ENCODE peak calls at places on chromosome 17, in four cellular contexts. One of them, this sample, is unnamed.

GRCh38 chr17:37488009-37488604 is 1.6 kb upstream of the DUSP14 start:
- DNase-seq in neural progenitor cell: peak
- DNase-seq in endothelial cell of umbilical vein: peak
- DNase-seq in IMR-90: peak
- DNase-seq in this sample: peak

GRCh38 chr17:78154903-78155811 is 9.0 kb downstream of the C17orf99 start:
- DNase-seq in endothelial cell of umbilical vein: no peak
- DNase-seq in IMR-90: no peak
- DNase-seq in neural progenitor cell: no peak
- DNase-seq in this sample: peak

GRCh38 chr17:6208608-6209180 is 138.5 kb downstream of the WSCD1 start:
- DNase-seq in endothelial cell of umbilical vein: no peak
- DNase-seq in neural progenitor cell: no peak
- DNase-seq in IMR-90: no peak
- DNase-seq in this sample: no peak

GRCh38 chr17:17351901-17352781 is 49.0 kb downstream of the NT5M start:
- DNase-seq in neural progenitor cell: no peak
- DNase-seq in endothelial cell of umbilical vein: peak
- DNase-seq in IMR-90: peak
- DNase-seq in this sample: no peak

GRCh38 chr17:77371117-77371887 is 230.5 kb downstream of the SEC14L1 start:
- DNase-seq in neural progenitor cell: no peak
- DNase-seq in IMR-90: peak
- DNase-seq in endothelial cell of umbilical vein: no peak
- DNase-seq in this sample: peak

GRCh38 chr17:75845933-75846700 is 1.9 kb upstream of the UNC13D start:
- DNase-seq in endothelial cell of umbilical vein: peak
- DNase-seq in neural progenitor cell: no peak
- DNase-seq in IMR-90: no peak
- DNase-seq in this sample: no peak

GRCh38 chr17:9343513-9343912 is 232.1 kb downstream of the STX8 start:
- DNase-seq in neural progenitor cell: peak
- DNase-seq in IMR-90: peak
- DNase-seq in endothelial cell of umbilical vein: no peak
- DNase-seq in this sample: no peak

GRCh38 chr17:20263595-20263994 is 203.7 kb downstream of the LGALS9B start:
- DNase-seq in endothelial cell of umbilical vein: no peak
- DNase-seq in neural progenitor cell: no peak
- DNase-seq in IMR-90: peak
- DNase-seq in this sample: no peak

GRCh38 chr17:48153711-48154642 is 46.4 kb downstream of the SNX11 start:
- DNase-seq in IMR-90: peak
- DNase-seq in neural progenitor cell: peak
- DNase-seq in endothelial cell of umbilical vein: peak
- DNase-seq in this sample: peak

GRCh38 chr17:50629902-50630301 is 4.8 kb upstream of the ABCC3 start:
- DNase-seq in neural progenitor cell: no peak
- DNase-seq in endothelial cell of umbilical vein: no peak
- DNase-seq in IMR-90: no peak
- DNase-seq in this sample: no peak

GRCh38 chr17:68600123-68600880 is 865 bp downstream of the FAM20A start:
- DNase-seq in endothelial cell of umbilical vein: no peak
- DNase-seq in neural progenitor cell: peak
- DNase-seq in IMR-90: no peak
- DNase-seq in this sample: no peak

GRCh38 chr17:44983563-44983962 is 15.5 kb upstream of the C1QL1 start:
- DNase-seq in endothelial cell of umbilical vein: no peak
- DNase-seq in IMR-90: no peak
- DNase-seq in neural progenitor cell: no peak
- DNase-seq in this sample: no peak

GRCh38 chr17:75695830-75696271 is 25.4 kb upstream of the ITGB4 start:
- DNase-seq in neural progenitor cell: no peak
- DNase-seq in IMR-90: no peak
- DNase-seq in endothelial cell of umbilical vein: no peak
- DNase-seq in this sample: no peak

GRCh38 chr17:10081571-10082169 is 116.7 kb downstream of the GAS7 start:
- DNase-seq in IMR-90: no peak
- DNase-seq in neural progenitor cell: no peak
- DNase-seq in endothelial cell of umbilical vein: no peak
- DNase-seq in this sample: no peak

GRCh38 chr17:12900474-12900873 is 111.2 kb downstream of the ARHGAP44 start:
- DNase-seq in neural progenitor cell: no peak
- DNase-seq in IMR-90: no peak
- DNase-seq in endothelial cell of umbilical vein: no peak
- DNase-seq in this sample: no peak

GRCh38 chr17:77726549-77726957 is 231.9 kb upstream of the TNRC6C start:
- DNase-seq in IMR-90: no peak
- DNase-seq in endothelial cell of umbilical vein: no peak
- DNase-seq in neural progenitor cell: no peak
- DNase-seq in this sample: no peak

GRCh38 chr17:64200080-64201042 is 62.7 kb downstream of the TEX2 start:
- DNase-seq in neural progenitor cell: no peak
- DNase-seq in IMR-90: peak
- DNase-seq in endothelial cell of umbilical vein: no peak
- DNase-seq in this sample: peak

GRCh38 chr17:70369296-70369855 is 200.0 kb downstream of the KCNJ2 start:
- DNase-seq in endothelial cell of umbilical vein: no peak
- DNase-seq in IMR-90: no peak
- DNase-seq in neural progenitor cell: no peak
- DNase-seq in this sample: no peak

GRCh38 chr17:31571124-31571892 is 179.8 kb downstream of the RAB11FIP4 start:
- DNase-seq in IMR-90: peak
- DNase-seq in neural progenitor cell: no peak
- DNase-seq in endothelial cell of umbilical vein: no peak
- DNase-seq in this sample: no peak

GRCh38 chr17:21376835-21377690 is 906 bp downstream of the KCNJ12 start:
- DNase-seq in neural progenitor cell: no peak
- DNase-seq in endothelial cell of umbilical vein: peak
- DNase-seq in IMR-90: peak
- DNase-seq in this sample: no peak

GRCh38 chr17:48611681-48612455 is 1.1 kb upstream of the HOXB7 start:
- DNase-seq in neural progenitor cell: peak
- DNase-seq in endothelial cell of umbilical vein: peak
- DNase-seq in IMR-90: no peak
- DNase-seq in this sample: no peak

GRCh38 chr17:19677736-19678379 is 29.3 kb downstream of the ALDH3A2 start:
- DNase-seq in neural progenitor cell: no peak
- DNase-seq in IMR-90: no peak
- DNase-seq in endothelial cell of umbilical vein: no peak
- DNase-seq in this sample: no peak

GRCh38 chr17:81524865-81525159 is 3.4 kb upstream of the FSCN2 start:
- DNase-seq in endothelial cell of umbilical vein: no peak
- DNase-seq in IMR-90: no peak
- DNase-seq in neural progenitor cell: no peak
- DNase-seq in this sample: no peak

GRCh38 chr17:78019367-78019975 is 61.0 kb downstream of the TNRC6C start:
- DNase-seq in neural progenitor cell: no peak
- DNase-seq in endothelial cell of umbilical vein: peak
- DNase-seq in IMR-90: peak
- DNase-seq in this sample: peak

GRCh38 chr17:42675984-42676423 is 790 bp downstream of the PLEKHH3 start:
- DNase-seq in endothelial cell of umbilical vein: peak
- DNase-seq in IMR-90: peak
- DNase-seq in neural progenitor cell: no peak
- DNase-seq in this sample: peak

GRCh38 chr17:80262775-80263244 is 2.2 kb downstream of the RNF213 start:
- DNase-seq in endothelial cell of umbilical vein: no peak
- DNase-seq in IMR-90: no peak
- DNase-seq in neural progenitor cell: no peak
- DNase-seq in this sample: no peak

GRCh38 chr17:31452101-31452500 is 60.6 kb downstream of the RAB11FIP4 start:
- DNase-seq in neural progenitor cell: peak
- DNase-seq in IMR-90: peak
- DNase-seq in endothelial cell of umbilical vein: no peak
- DNase-seq in this sample: no peak

GRCh38 chr17:8865811-8866210 is 1.7 kb downstream of the PIK3R6 start:
- DNase-seq in neural progenitor cell: no peak
- DNase-seq in endothelial cell of umbilical vein: no peak
- DNase-seq in IMR-90: no peak
- DNase-seq in this sample: no peak

GRCh38 chr17:69454051-69454450 is 39.6 kb downstream of the MAP2K6 start:
- DNase-seq in endothelial cell of umbilical vein: no peak
- DNase-seq in IMR-90: no peak
- DNase-seq in neural progenitor cell: no peak
- DNase-seq in this sample: no peak

GRCh38 chr17:12691173-12691572 is 25.5 kb downstream of the MYOCD start:
- DNase-seq in endothelial cell of umbilical vein: no peak
- DNase-seq in IMR-90: peak
- DNase-seq in neural progenitor cell: no peak
- DNase-seq in this sample: no peak

GRCh38 chr17:44878627-44879221 is 20.5 kb downstream of the EFTUD2 start:
- DNase-seq in IMR-90: peak
- DNase-seq in endothelial cell of umbilical vein: peak
- DNase-seq in neural progenitor cell: peak
- DNase-seq in this sample: peak

GRCh38 chr17:76241205-76241539 is 879 bp upstream of the RNF157 start:
- DNase-seq in neural progenitor cell: no peak
- DNase-seq in endothelial cell of umbilical vein: no peak
- DNase-seq in IMR-90: no peak
- DNase-seq in this sample: no peak

GRCh38 chr17:9021158-9021984 is at the start of gene NTN1:
- DNase-seq in neural progenitor cell: peak
- DNase-seq in IMR-90: peak
- DNase-seq in endothelial cell of umbilical vein: no peak
- DNase-seq in this sample: peak

GRCh38 chr17:41308251-41308917 is 725 bp downstream of the KRTAP16-1 start:
- DNase-seq in endothelial cell of umbilical vein: no peak
- DNase-seq in IMR-90: no peak
- DNase-seq in neural progenitor cell: no peak
- DNase-seq in this sample: peak

GRCh38 chr17:81039854-81040758 is 5.2 kb downstream of the BAIAP2 start:
- DNase-seq in neural progenitor cell: no peak
- DNase-seq in IMR-90: peak
- DNase-seq in endothelial cell of umbilical vein: peak
- DNase-seq in this sample: no peak

GRCh38 chr17:56821847-56822534 is 11.7 kb downstream of the C17orf67 start:
- DNase-seq in neural progenitor cell: no peak
- DNase-seq in IMR-90: no peak
- DNase-seq in endothelial cell of umbilical vein: no peak
- DNase-seq in this sample: no peak

GRCh38 chr17:81499601-81499970 is 13.0 kb downstream of the ACTG1 start:
- DNase-seq in endothelial cell of umbilical vein: no peak
- DNase-seq in IMR-90: no peak
- DNase-seq in neural progenitor cell: peak
- DNase-seq in this sample: no peak

GRCh38 chr17:9244066-9245052 is 223.0 kb downstream of the NTN1 start:
- DNase-seq in IMR-90: peak
- DNase-seq in neural progenitor cell: no peak
- DNase-seq in endothelial cell of umbilical vein: no peak
- DNase-seq in this sample: no peak

GRCh38 chr17:82536220-82537201 is 17.0 kb downstream of the FOXK2 start:
- DNase-seq in endothelial cell of umbilical vein: peak
- DNase-seq in IMR-90: peak
- DNase-seq in neural progenitor cell: no peak
- DNase-seq in this sample: peak
- H2AFZ ChIP-seq in endothelial cell of umbilical vein: no peak
- H2AFZ ChIP-seq in IMR-90: no peak
- H2AFZ ChIP-seq in neural progenitor cell: no peak
- H2AFZ ChIP-seq in this sample: no peak

DNA sequence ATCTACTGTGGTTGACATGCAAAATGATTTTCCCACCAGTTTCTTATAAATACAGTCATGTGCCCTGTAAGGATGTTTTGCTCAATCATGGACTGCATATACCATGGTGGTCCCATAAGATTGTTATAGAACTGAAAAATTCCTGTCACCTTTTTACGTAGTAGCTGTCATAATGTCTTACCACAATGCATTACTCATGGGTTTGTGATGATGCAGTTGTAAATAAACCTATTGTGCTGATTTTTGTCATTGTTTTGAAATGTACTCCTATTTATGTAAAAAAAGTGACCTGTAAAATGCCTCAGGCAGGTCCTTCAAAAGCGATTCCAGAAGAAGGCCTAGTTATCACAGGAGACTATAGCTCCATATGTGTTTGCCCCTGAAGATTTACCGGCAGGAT is 695.4 kb upstream of the KIF2B start:
- DNase-seq in neural progenitor cell: no peak
- DNase-seq in IMR-90: no peak
- DNase-seq in endothelial cell of umbilical vein: no peak
- DNase-seq in this sample: no peak
- H2AFZ ChIP-seq in neural progenitor cell: peak
- H2AFZ ChIP-seq in IMR-90: no peak
- H2AFZ ChIP-seq in endothelial cell of umbilical vein: no peak
- H2AFZ ChIP-seq in this sample: no peak

GRCh38 chr17:2926019-2926650 is 129.9 kb downstream of the RAP1GAP2 start:
- DNase-seq in neural progenitor cell: no peak
- DNase-seq in endothelial cell of umbilical vein: no peak
- DNase-seq in IMR-90: peak
- DNase-seq in this sample: no peak
- H2AFZ ChIP-seq in neural progenitor cell: no peak
- H2AFZ ChIP-seq in endothelial cell of umbilical vein: no peak
- H2AFZ ChIP-seq in IMR-90: peak
- H2AFZ ChIP-seq in this sample: no peak

GRCh38 chr17:34852614-34853013 is 108.6 kb downstream of the CCT6B start:
- DNase-seq in neural progenitor cell: no peak
- DNase-seq in endothelial cell of umbilical vein: no peak
- DNase-seq in IMR-90: no peak
- DNase-seq in this sample: no peak
- H2AFZ ChIP-seq in neural progenitor cell: no peak
- H2AFZ ChIP-seq in endothelial cell of umbilical vein: no peak
- H2AFZ ChIP-seq in IMR-90: no peak
- H2AFZ ChIP-seq in this sample: no peak

GRCh38 chr17:73331060-73331459 is 19.3 kb upstream of the CDC42EP4 start:
- DNase-seq in endothelial cell of umbilical vein: no peak
- DNase-seq in IMR-90: no peak
- DNase-seq in neural progenitor cell: no peak
- DNase-seq in this sample: no peak

GRCh38 chr17:73323622-73324455 is 12.0 kb upstream of the CDC42EP4 start:
- DNase-seq in neural progenitor cell: no peak
- DNase-seq in endothelial cell of umbilical vein: no peak
- DNase-seq in IMR-90: peak
- DNase-seq in this sample: no peak

GRCh38 chr17:73320601-73321264 is 8.9 kb upstream of the CDC42EP4 start:
- DNase-seq in IMR-90: no peak
- DNase-seq in neural progenitor cell: no peak
- DNase-seq in endothelial cell of umbilical vein: no peak
- DNase-seq in this sample: no peak

GRCh38 chr17:73324711-73325526 is 13.1 kb upstream of the CDC42EP4 start:
- DNase-seq in neural progenitor cell: no peak
- DNase-seq in endothelial cell of umbilical vein: no peak
- DNase-seq in IMR-90: no peak
- DNase-seq in this sample: no peak

GRCh38 chr17:73325527-73325842 is 13.7 kb upstream of the CDC42EP4 start:
- DNase-seq in IMR-90: peak
- DNase-seq in endothelial cell of umbilical vein: no peak
- DNase-seq in neural progenitor cell: no peak
- DNase-seq in this sample: no peak
- H2AFZ ChIP-seq in IMR-90: peak
- H2AFZ ChIP-seq in endothelial cell of umbilical vein: no peak
- H2AFZ ChIP-seq in neural progenitor cell: no peak
- H2AFZ ChIP-seq in this sample: no peak

GRCh38 chr17:28726912-28727726 is 1.1 kb upstream of the TLCD1 start:
- DNase-seq in IMR-90: peak
- DNase-seq in neural progenitor cell: peak
- DNase-seq in endothelial cell of umbilical vein: peak
- DNase-seq in this sample: peak
- H2AFZ ChIP-seq in IMR-90: peak
- H2AFZ ChIP-seq in neural progenitor cell: peak
- H2AFZ ChIP-seq in endothelial cell of umbilical vein: peak
- H2AFZ ChIP-seq in this sample: peak